ENCODE peak calls at places on chromosomes 13 and 19, in seven cellular contexts. R is EH; N is activated T-helper 1 cell treated with Interleukin-2 at 50 U/mL for 16 hours; W is anterior cingulate cortex; A is naive thymus-derived CD8-positive, alpha-beta T cell; Q is left colon; Y is CD8-positive, alpha-beta memory T cell. U is an unnamed sample.

GRCh38 chr13:99648905-99649304 is 147.6 kb downstream of the TM9SF2 start:
- DNase-seq in R (no peak), W (no peak), Y (no peak), A (no peak), N (no peak), Q (no peak), U (no peak)

GRCh38 chr19:5345895-5346386 is 5.3 kb upstream of the PTPRS start:
- DNase-seq in A (no peak), Q (no peak), R (peak), Y (no peak), W (no peak), N (no peak), U (no peak)

GRCh38 chr13:76225815-76226489 is 589.8 kb downstream of the LMO7 start:
- DNase-seq in R (peak), A (no peak), Q (peak), Y (no peak), W (no peak), N (no peak), U (no peak)

GRCh38 chr13:66940113-66940512 is 290.0 kb downstream of the PCDH9 start:
- DNase-seq in R (no peak), Y (no peak), N (no peak), A (no peak), Q (no peak), W (no peak), U (no peak)

GRCh38 chr19:45103200-45103624 is 10.2 kb downstream of the PPP1R37 start:
- DNase-seq in N (peak), Q (no peak), W (peak), R (peak), Y (peak), A (no peak), U (no peak)

GRCh38 chr13:109729031-109729870 is 57.1 kb downstream of the IRS2 start:
- DNase-seq in R (peak), Q (no peak), A (no peak), W (no peak), N (no peak), Y (no peak), U (no peak)

GRCh38 chr13:44906758-44907157 is 82.5 kb downstream of the NUFIP1 start:
- DNase-seq in W (peak), R (peak), Y (no peak), Q (no peak), N (no peak), A (no peak), U (no peak)

GRCh38 chr19:55305491-55305890 is 19.6 kb downstream of the TMEM150B start:
- DNase-seq in A (peak), Y (peak), R (peak), W (no peak), Q (peak), N (peak), U (peak)

GRCh38 chr13:26983533-26984315 is 187.9 kb downstream of the USP12 start:
- DNase-seq in Q (no peak), Y (no peak), A (no peak), W (no peak), N (no peak), R (peak), U (no peak)

GRCh38 chr13:37058801-37059135 is 720 bp downstream of the SUPT20H start:
- DNase-seq in Y (peak), A (peak), Q (peak), N (peak), W (no peak), R (no peak), U (no peak)

GRCh38 chr13:112812306-112813034 is 122.6 kb downstream of the ATP11A start:
- DNase-seq in R (no peak), A (no peak), Y (no peak), W (no peak), N (no peak), Q (no peak), U (no peak)

GRCh38 chr19:1819976-1820255 is 7.8 kb upstream of the ATP8B3 start:
- DNase-seq in N (no peak), R (no peak), Q (no peak), W (no peak), Y (no peak), A (no peak), U (no peak)

GRCh38 chr19:11881151-11881800 is 6.3 kb upstream of the ZNF69 start:
- DNase-seq in W (peak), A (peak), Y (peak), Q (peak), R (peak), N (peak), U (peak)

GRCh38 chr13:52599853-52600603 is 42.2 kb upstream of the HNRNPA1L2 start:
- DNase-seq in W (peak), Y (no peak), N (no peak), A (no peak), R (peak), Q (peak), U (peak)

GRCh38 chr19:31539386-31539785 is 190.2 kb upstream of the TSHZ3 start:
- DNase-seq in Q (no peak), Y (no peak), W (no peak), A (no peak), N (no peak), R (no peak), U (no peak)

GRCh38 chr13:34044660-34045080 is 226.7 kb downstream of the RFC3 start:
- DNase-seq in W (no peak), N (no peak), R (peak), Q (no peak), A (no peak), Y (no peak), U (peak)

GRCh38 chr13:75091707-75092106 is 390.3 kb downstream of the TBC1D4 start:
- DNase-seq in A (no peak), Y (no peak), W (no peak), N (no peak), Q (no peak), R (no peak), U (no peak)

GRCh38 chr19:32558607-32559228 is 22.3 kb upstream of the PDCD5 start:
- DNase-seq in A (no peak), Q (no peak), R (no peak), Y (no peak), W (no peak), N (no peak), U (peak)

GRCh38 chr19:6572217-6572616 is 18.7 kb downstream of the CD70 start:
- DNase-seq in R (no peak), A (no peak), Q (no peak), W (peak), Y (no peak), N (no peak), U (no peak)

U was measured in DMS53.